ENCODE peak calls at places on chromosomes 2 and 18, in seven cellular contexts. Y is stomach, F is fibroblast of lung, B is brain microvascular endothelial cell, Z is GM12878, E is heart right ventricle, W is thoracic aorta. M is an unnamed sample. For H3K27me3, the result is how much of the 10 kb centered on the place peaks cover.

GRCh38 chr2:121212661-121213325 is 72.2 kb downstream of the TFCP2L1 start:
- DNase-seq in Y (no peak), F (no peak), B (no peak), Z (no peak), E (no peak), W (no peak), M (no peak)

GRCh38 chr18:7221424-7222155 is 9.3 kb upstream of the LRRC30 start:
- DNase-seq in Y (no peak), F (peak), B (peak), Z (peak), E (peak), W (no peak), M (peak)

GRCh38 chr2:122028371-122029102 is 273.1 kb downstream of the TSN start:
- DNase-seq in Y (no peak), F (peak), B (peak), Z (no peak), E (no peak), W (no peak), M (peak)

GRCh38 chr2:37713258-37713700 is 41.8 kb upstream of the CDC42EP3 start:
- DNase-seq in Y (no peak), F (peak), B (peak), Z (peak), E (no peak), W (no peak), M (peak)

GRCh38 chr2:194464964-194465638 is 1191.9 kb upstream of the SLC39A10 start:
- DNase-seq in Y (no peak), F (no peak), B (no peak), Z (no peak), E (no peak), W (no peak), M (no peak)

GRCh38 chr2:20641123-20641985 is 9.5 kb downstream of the HS1BP3 start:
- DNase-seq in Y (no peak), F (peak), B (peak), Z (no peak), E (no peak), W (peak), M (peak)

GRCh38 chr2:81234711-81235110 is 930.2 kb upstream of the LRRTM1 start:
- DNase-seq in Y (no peak), F (peak), B (no peak), Z (no peak), E (no peak), W (no peak), M (no peak)

GRCh38 chr2:170930132-170931109 is 1.4 kb downstream of the GORASP2 start:
- DNase-seq in Y (no peak), F (peak), B (peak), Z (peak), E (no peak), W (no peak), M (peak)

GRCh38 chr2:39642054-39642742 is 23.5 kb upstream of the TMEM178A start:
- DNase-seq in Y (no peak), F (peak), B (peak), Z (no peak), E (peak), W (no peak), M (peak)

GRCh38 chr2:206392118-206392517 is 51.2 kb upstream of the ADAM23 start:
- DNase-seq in Y (no peak), F (peak), B (peak), Z (no peak), E (no peak), W (no peak), M (no peak)

GRCh38 chr2:168976034-168976654 is 55.0 kb downstream of the ABCB11 start:
- DNase-seq in Y (no peak), F (no peak), B (no peak), Z (no peak), E (no peak), W (no peak), M (no peak)

GRCh38 chr2:21317131-21317530 is 193.4 kb downstream of the TDRD15 start:
- DNase-seq in Y (peak), F (peak), B (peak), Z (no peak), E (peak), W (peak), M (no peak)

GRCh38 chr2:149065236-149065635 is 26.7 kb downstream of the LYPD6B start:
- DNase-seq in Y (no peak), F (peak), B (no peak), Z (no peak), E (no peak), W (no peak), M (no peak)

GRCh38 chr2:109720379-109721116 is 73.6 kb upstream of the RGPD5 start:
- DNase-seq in Y (peak), F (no peak), B (no peak), Z (no peak), E (no peak), W (no peak), M (no peak)

GRCh38 chr2:32768387-32769174 is 140.7 kb downstream of the TTC27 start:
- DNase-seq in Y (no peak), F (no peak), B (no peak), Z (no peak), E (no peak), W (no peak), M (no peak)

GRCh38 chr2:236538242-236538641 is 31.4 kb upstream of the ACKR3 start:
- DNase-seq in Y (no peak), F (no peak), B (no peak), Z (no peak), E (no peak), W (no peak), M (no peak)

GRCh38 chr18:21669736-21670135 is 34.8 kb downstream of the ABHD3 start:
- DNase-seq in Y (no peak), F (no peak), B (no peak), Z (no peak), E (no peak), W (no peak), M (no peak)

GRCh38 chr2:145352499-145352898 is 832.6 kb upstream of the ZEB2 start:
- DNase-seq in Y (no peak), F (no peak), B (no peak), Z (no peak), E (no peak), W (no peak), M (peak)

GRCh38 chr18:62784338-62784965 is 69.1 kb downstream of the PHLPP1 start:
- DNase-seq in Y (no peak), F (peak), B (no peak), Z (no peak), E (no peak), W (no peak), M (no peak)

GRCh38 chr18:12470382-12471090 is 62.8 kb downstream of the PRELID3A start:
- DNase-seq in Y (no peak), F (no peak), B (no peak), Z (no peak), E (no peak), W (no peak), M (peak)

GRCh38 chr2:37855283-37856041 is 69.6 kb upstream of the RMDN2 start:
- DNase-seq in Y (peak), F (no peak), B (no peak), Z (no peak), E (peak), W (no peak), M (no peak)

GRCh38 chr2:2174956-2175355 is 156.1 kb downstream of the MYT1L start:
- DNase-seq in Y (no peak), F (no peak), B (no peak), Z (no peak), E (no peak), W (no peak), M (no peak)

GRCh38 chr2:18752022-18752493 is 162.7 kb upstream of the NT5C1B start:
- DNase-seq in Y (no peak), F (peak), B (no peak), Z (no peak), E (no peak), W (no peak), M (no peak)

GRCh38 chr18:58362829-58363231 is 266.1 kb downstream of the ALPK2 start:
- DNase-seq in Y (no peak), F (peak), B (no peak), Z (no peak), E (no peak), W (no peak), M (no peak)

GRCh38 chr18:42113529-42114191 is 158.6 kb downstream of the PIK3C3 start:
- DNase-seq in Y (no peak), F (peak), B (peak), Z (no peak), E (no peak), W (no peak), M (no peak)

GRCh38 chr2:217799553-217800432 is 203.0 kb downstream of the TNS1 start:
- DNase-seq in Y (peak), F (no peak), B (no peak), Z (no peak), E (peak), W (peak), M (no peak)

GRCh38 chr2:27860111-27860510 is 30.1 kb downstream of the RBKS start:
- DNase-seq in Y (no peak), F (peak), B (peak), Z (no peak), E (no peak), W (no peak), M (peak)

GRCh38 chr18:76984193-76985155 is 148.1 kb downstream of the MBP start:
- DNase-seq in Y (no peak), F (no peak), B (no peak), Z (no peak), E (no peak), W (no peak), M (no peak)

GRCh38 chr2:219570924-219571310 is 422 bp downstream of the OBSL1 start:
- DNase-seq in Y (no peak), F (peak), B (no peak), Z (no peak), E (no peak), W (no peak), M (no peak)

GRCh38 chr18:44536041-44536440 is 144.6 kb upstream of the SETBP1 start:
- DNase-seq in Y (no peak), F (peak), B (peak), Z (no peak), E (no peak), W (no peak), M (peak)

GRCh38 chr2:219631925-219632757 is 4.7 kb downstream of the SLC4A3 start:
- DNase-seq in Y (peak), F (no peak), B (no peak), Z (no peak), E (peak), W (no peak), M (no peak)

DNA sequence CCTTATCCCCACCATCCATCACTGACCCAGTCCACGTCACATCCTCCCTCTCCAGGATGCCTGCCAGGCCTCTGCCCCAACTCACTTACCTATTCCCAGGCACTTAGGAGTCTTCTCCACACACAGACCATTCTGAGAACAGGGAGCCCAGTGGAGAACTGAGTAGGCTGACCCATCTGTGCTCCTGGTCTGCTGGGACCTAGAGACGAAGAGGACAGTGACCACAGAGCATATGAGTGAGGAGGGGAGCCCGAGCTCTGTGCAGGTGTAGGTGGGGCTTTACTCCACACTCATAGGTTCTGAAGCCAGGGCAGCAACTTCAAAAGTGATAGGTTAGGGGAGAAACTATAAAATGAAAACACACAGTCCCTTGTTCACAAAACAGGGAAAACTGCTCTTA is 130.0 kb downstream of the NDUFA10 start:
- DNase-seq in Y (peak), F (no peak), B (no peak), Z (no peak), E (no peak), W (no peak), M (no peak)
- H3K27me3 ChIP-seq in Y (under half), F (under half), B (under half), Z (under half), E (under half), W (under half), M (under half)

DNA sequence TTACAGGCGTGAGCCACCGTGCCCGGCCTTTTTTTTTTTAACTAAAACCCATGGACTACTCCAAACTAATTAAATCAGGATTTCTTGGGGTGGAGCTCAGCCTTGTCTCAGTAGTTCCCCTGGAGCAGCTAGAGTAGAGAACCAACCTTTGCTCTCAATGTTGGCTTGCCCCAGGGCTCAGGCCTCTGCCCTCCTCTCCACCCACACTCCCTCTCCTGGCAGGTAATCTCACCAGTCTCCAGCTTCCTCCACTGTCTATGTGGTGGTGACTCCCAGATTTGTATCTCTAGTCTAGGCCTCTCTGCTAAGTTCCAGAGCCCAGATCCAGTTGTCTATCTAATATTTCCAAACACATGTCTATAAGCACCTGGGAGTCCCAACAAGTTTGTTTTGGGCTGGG is 9.6 kb upstream of the MTA3 start:
- DNase-seq in Y (peak), F (no peak), B (no peak), Z (no peak), E (no peak), W (no peak), M (no peak)
- TF ChIP-seq CTCF in Y (no peak), F (no peak), B (no peak), Z (no peak), E (no peak), W (no peak), M (peak)

DNA sequence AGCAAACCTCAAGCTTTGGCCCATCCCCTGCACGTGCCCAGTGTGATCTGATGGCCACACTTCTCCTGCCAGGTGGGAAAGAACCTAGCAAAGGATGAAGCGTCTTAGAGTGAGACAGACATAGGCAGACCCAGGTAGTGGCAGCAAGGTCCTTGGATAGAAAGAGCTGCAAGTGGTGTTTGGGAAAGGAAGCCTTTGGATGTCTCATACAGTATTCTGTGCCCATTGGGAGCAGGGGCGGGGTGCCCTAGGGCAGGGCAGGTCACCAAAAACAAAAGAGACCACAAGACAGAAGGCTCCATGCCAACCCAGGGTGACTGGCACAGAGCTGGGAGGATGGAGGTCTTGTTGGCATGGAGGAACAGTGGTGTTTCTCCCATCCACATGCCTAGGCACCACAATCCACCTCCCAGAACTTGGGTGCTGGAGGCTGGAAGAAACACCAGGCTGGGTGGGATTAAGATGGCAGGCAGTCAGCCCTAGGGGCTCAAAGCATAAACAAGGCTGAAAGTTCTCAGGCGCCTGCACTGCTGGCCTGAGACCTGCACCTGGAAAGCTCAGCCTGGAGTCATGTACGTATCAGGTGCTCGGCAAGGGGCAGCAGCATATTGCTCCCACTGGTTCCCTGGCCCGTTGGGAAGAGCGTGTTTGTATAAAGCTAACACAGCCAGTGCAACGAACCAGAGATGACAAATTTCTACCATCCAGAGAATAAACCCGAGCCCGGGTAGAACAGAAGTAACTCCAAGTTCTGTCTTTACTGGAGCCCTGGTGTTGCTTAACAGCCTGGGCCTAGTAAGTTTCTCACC is 52.9 kb downstream of the CRACDL start:
- DNase-seq in Y (no peak), F (no peak), B (no peak), Z (no peak), E (no peak), W (no peak), M (no peak)
- H3K27ac ChIP-seq in Y (no peak), F (no peak), B (no peak), Z (no peak), E (no peak), W (no peak), M (no peak)

DNA sequence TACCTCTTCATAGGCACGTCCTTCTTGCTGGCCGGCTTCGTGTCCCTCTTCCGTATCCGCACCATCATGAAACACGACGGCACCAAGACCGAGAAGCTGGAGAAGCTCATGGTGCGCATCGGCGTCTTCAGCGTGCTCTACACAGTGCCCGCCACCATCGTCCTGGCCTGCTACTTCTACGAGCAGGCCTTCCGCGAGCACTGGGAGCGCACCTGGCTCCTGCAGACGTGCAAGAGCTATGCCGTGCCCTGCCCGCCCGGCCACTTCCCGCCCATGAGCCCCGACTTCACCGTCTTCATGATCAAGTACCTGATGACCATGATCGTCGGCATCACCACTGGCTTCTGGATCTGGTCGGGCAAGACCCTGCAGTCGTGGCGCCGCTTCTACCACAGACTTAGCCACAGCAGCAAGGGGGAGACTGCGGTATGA is 2.3 kb downstream of the FZD7 start:
- DNase-seq in Y (no peak), F (no peak), B (no peak), Z (no peak), E (no peak), W (no peak), M (no peak)
- H3K27me3 ChIP-seq in Y (half or more), F (under half), B (under half), Z (under half), E (under half), W (under half), M (under half)

DNA sequence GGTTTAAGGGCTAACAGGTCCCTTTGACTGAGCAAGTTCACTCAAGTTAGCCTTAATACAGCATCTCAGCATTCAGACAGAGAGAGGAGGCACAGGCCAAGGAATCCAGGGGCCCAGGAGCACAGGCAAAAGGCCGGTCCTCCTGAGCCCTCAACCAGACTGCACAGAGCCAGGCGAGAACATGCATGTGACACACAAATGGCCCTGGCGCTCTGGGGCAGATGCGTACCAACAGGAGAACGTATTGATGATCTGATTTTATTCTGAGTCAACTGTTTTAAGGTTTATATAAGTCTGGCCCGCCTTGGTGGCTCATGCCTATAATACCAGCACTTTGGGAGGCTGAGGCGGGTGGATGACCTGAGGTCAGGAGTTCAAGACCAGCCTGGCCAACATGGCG is 34.9 kb downstream of the KCNIP3 start:
- DNase-seq in Y (no peak), F (no peak), B (no peak), Z (no peak), E (no peak), W (no peak), M (no peak)
- TF ChIP-seq CTCF in Y (no peak), F (no peak), B (no peak), Z (no peak), E (no peak), W (no peak), M (no peak)

M was measured in foreskin keratinocyte.